ENCODE peak calls at places on chromosomes 13 and 19, in five cellular contexts. P, B, Y, N and G are unnamed samples.
A peak's percentile ranks its signal among the peaks of the same experiment; 100 is the strongest.

GRCh38 chr13:20401958-20402856 is 123.5 kb downstream of the CRYL1 start:
- DNase-seq in N (no peak), B (no peak), P (no peak), Y (no peak), G (no peak)

GRCh38 chr13:72521965-72522661 is 205.3 kb downstream of the MZT1 start:
- DNase-seq in B (peak; percentile 46), N (no peak), Y (no peak), P (no peak), G (no peak)

GRCh38 chr19:43619262-43620060 is at the start of gene ZNF428:
- DNase-seq in N (peak; percentile 87), B (peak; percentile 95), P (peak; percentile 93), Y (peak; percentile 88), G (peak; percentile 91)

GRCh38 chr19:41134616-41135015 is 20.4 kb downstream of the CYP2F1 start:
- DNase-seq in Y (no peak), N (no peak), P (no peak), B (no peak), G (no peak)

GRCh38 chr13:102555914-102556553 is 40.8 kb upstream of the TPP2 start:
- DNase-seq in B (peak; percentile 47), N (peak; percentile 18), Y (no peak), P (peak; percentile 11), G (peak; percentile 15)

GRCh38 chr13:32314968-32315254 is 252 bp downstream of the ZAR1L start:
- DNase-seq in B (peak; percentile 60), Y (no peak), P (peak; percentile 26), N (peak; percentile 40), G (no peak)

GRCh38 chr19:30781519-30781918 is 409.3 kb downstream of the ZNF536 start:
- DNase-seq in P (no peak), B (peak; percentile 4), N (no peak), Y (no peak), G (no peak)

GRCh38 chr13:74904547-74904946 is 577.4 kb downstream of the TBC1D4 start:
- DNase-seq in P (no peak), Y (no peak), B (no peak), N (no peak), G (no peak)

GRCh38 chr19:32870154-32870573 is 597 bp upstream of the SLC7A9 start:
- DNase-seq in P (no peak), Y (no peak), N (peak; percentile 16), B (no peak), G (no peak)

GRCh38 chr13:34762312-34762711 is 179.8 kb upstream of the NBEA start:
- DNase-seq in Y (no peak), B (no peak), P (no peak), N (no peak), G (peak; percentile 2)

GRCh38 chr19:9075064-9075964 is 11.5 kb upstream of the OR1M1 start:
- DNase-seq in B (peak; percentile 30), Y (peak; percentile 71), P (peak; percentile 96), N (peak; percentile 65), G (peak; percentile 95)

GRCh38 chr13:89688908-89689307 is 1658.6 kb upstream of the MIR17HG start:
- DNase-seq in B (no peak), N (no peak), Y (no peak), P (no peak), G (no peak)

GRCh38 chr19:5804516-5805464 is at the start of gene NRTN:
- DNase-seq in N (no peak), Y (no peak), P (peak; percentile 91), B (peak; percentile 82), G (no peak)

GRCh38 chr13:114328034-114328433 is 13.7 kb downstream of the CHAMP1 start:
- DNase-seq in Y (no peak), P (no peak), N (no peak), B (no peak), G (no peak)

GRCh38 chr19:5148794-5149190 is 179.9 kb downstream of the KDM4B start:
- DNase-seq in N (no peak), B (no peak), P (no peak), Y (no peak), G (no peak)

GRCh38 chr19:11137542-11138384 is 17.8 kb downstream of the SPC24 start:
- DNase-seq in Y (no peak), N (peak; percentile 75), B (peak; percentile 90), P (peak; percentile 83), G (peak; percentile 82)

GRCh38 chr19:51065221-51065960 is 499 bp upstream of the KLK13 start:
- DNase-seq in Y (no peak), N (no peak), B (no peak), P (peak; percentile 78), G (no peak)

GRCh38 chr19:41863209-41863931 is 3.3 kb downstream of the RPS19 start:
- DNase-seq in B (no peak), N (no peak), P (no peak), Y (no peak), G (no peak)

GRCh38 chr19:46999377-46999776 is 20.3 kb upstream of the NPAS1 start:
- DNase-seq in Y (no peak), N (no peak), P (no peak), B (no peak), G (no peak)

GRCh38 chr13:85650613-85651012 is 148.6 kb downstream of the SLITRK6 start:
- DNase-seq in Y (no peak), B (no peak), N (no peak), P (no peak), G (no peak)

GRCh38 chr13:41061914-41062837 is 867 bp downstream of the WBP4 start:
- DNase-seq in N (no peak), B (no peak), Y (no peak), P (peak; percentile 63), G (peak; percentile 36)

GRCh38 chr13:76903544-76904162 is 17.4 kb upstream of the KCTD12 start:
- DNase-seq in N (peak; percentile 49), B (peak; percentile 73), P (peak; percentile 53), Y (peak; percentile 41), G (peak; percentile 74)
- TF ChIP-seq CHD2 in N (no peak), B (no peak), P (no peak), Y (no peak), G (no peak)

GRCh38 chr19:38842439-38843174 is 7.2 kb downstream of the HNRNPL start:
- DNase-seq in N (no peak), Y (no peak), P (peak; percentile 2), B (no peak), G (peak; percentile 12)
- TF ChIP-seq CHD2 in N (no peak), Y (no peak), P (no peak), B (no peak), G (no peak)

GRCh38 chr13:88617176-88617575 is 946.0 kb downstream of the SLITRK5 start:
- DNase-seq in P (no peak), B (no peak), Y (no peak), N (no peak), G (no peak)

GRCh38 chr13:88622362-88622973 is 951.3 kb downstream of the SLITRK5 start:
- DNase-seq in Y (no peak), N (no peak), B (no peak), P (no peak), G (no peak)

GRCh38 chr13:88628882-88629281 is 957.7 kb downstream of the SLITRK5 start:
- DNase-seq in N (no peak), B (peak; percentile 4), Y (no peak), P (no peak), G (no peak)

GRCh38 chr13:88627071-88627470 is 955.9 kb downstream of the SLITRK5 start:
- DNase-seq in N (no peak), Y (no peak), B (no peak), P (no peak), G (no peak)

GRCh38 chr13:88623150-88623549 is 952.0 kb downstream of the SLITRK5 start:
- DNase-seq in N (no peak), B (no peak), P (no peak), Y (no peak), G (no peak)
- TF ChIP-seq CHD2 in N (no peak), B (no peak), P (no peak), Y (no peak), G (no peak)

GRCh38 chr19:55383789-55384575 is at the start of gene TMEM238:
- DNase-seq in Y (no peak), P (peak; percentile 78), B (peak; percentile 88), N (no peak), G (peak; percentile 72)
- TF ChIP-seq CHD2 in Y (peak; percentile 48), P (peak; percentile 73), B (peak; percentile 62), N (no peak), G (no peak)

GRCh38 chr13:25857830-25858229 is 194.0 kb downstream of the SHISA2 start:
- DNase-seq in P (no peak), B (no peak), Y (no peak), N (no peak), G (no peak)

GRCh38 chr13:25859528-25859927 is 192.3 kb downstream of the SHISA2 start:
- DNase-seq in N (no peak), P (no peak), B (no peak), Y (no peak), G (no peak)

GRCh38 chr13:25860265-25860664 is 191.6 kb downstream of the SHISA2 start:
- DNase-seq in B (no peak), P (no peak), N (no peak), Y (no peak), G (no peak)

GRCh38 chr13:25862156-25862555 is 189.7 kb downstream of the SHISA2 start:
- DNase-seq in Y (no peak), N (no peak), P (no peak), B (no peak), G (no peak)

GRCh38 chr13:25860862-25861261 is 191.0 kb downstream of the SHISA2 start:
- DNase-seq in N (no peak), B (no peak), Y (no peak), P (no peak), G (no peak)
- TF ChIP-seq CHD2 in N (no peak), B (no peak), Y (no peak), P (no peak), G (no peak)

GRCh38 chr19:35332817-35333216 is 3.8 kb downstream of the CD22 start:
- DNase-seq in P (no peak), Y (no peak), N (no peak), B (no peak), G (no peak)
- TF ChIP-seq CHD2 in P (no peak), Y (no peak), N (no peak), B (no peak), G (no peak)

GRCh38 chr19:58212336-58213074 is 16.2 kb upstream of the ZNF544 start:
- DNase-seq in B (no peak), P (no peak), N (no peak), Y (no peak), G (no peak)
- TF ChIP-seq CHD2 in B (no peak), P (no peak), N (no peak), Y (no peak), G (no peak)

GRCh38 chr13:28641600-28641926 is 17.4 kb upstream of the POMP start:
- DNase-seq in B (no peak), P (no peak), Y (no peak), N (peak; percentile 10), G (no peak)
- TF ChIP-seq CHD2 in B (no peak), P (no peak), Y (no peak), N (no peak), G (no peak)